ENCODE peak calls at places on chromosome 22, in seven cellular contexts. C is HepG2, B is body of pancreas, I is transverse colon, X is spleen, U is Peyer's patch, H is stomach. E is an unnamed sample.

GRCh38 chr22:38137876-38138687 is 27.6 kb upstream of the BAIAP2L2 start:
- DNase-seq in C (no peak), B (no peak), I (no peak), X (no peak), U (peak; percentile 36), H (no peak), E (no peak)

GRCh38 chr22:30385913-30386312 is 1.3 kb downstream of the RNF215 start:
- DNase-seq in C (no peak), B (no peak), I (no peak), X (no peak), U (no peak), H (no peak), E (no peak)

GRCh38 chr22:39207141-39208012 is 37.4 kb downstream of the PDGFB start:
- DNase-seq in C (no peak), B (peak; percentile 93), I (peak; percentile 29), X (peak; percentile 37), U (peak; percentile 45), H (peak; percentile 48), E (no peak)

GRCh38 chr22:20455709-20456063 is 18.1 kb upstream of the SCARF2 start:
- DNase-seq in C (no peak), B (no peak), I (no peak), X (peak; percentile 32), U (no peak), H (no peak), E (no peak)

GRCh38 chr22:29855611-29856181 is 17.6 kb upstream of the ASCC2 start:
- DNase-seq in C (no peak), B (no peak), I (no peak), X (no peak), U (peak; percentile 15), H (no peak), E (no peak)

GRCh38 chr22:34973926-34974325 is 92.0 kb upstream of the ISX start:
- DNase-seq in C (no peak), B (no peak), I (no peak), X (no peak), U (no peak), H (no peak), E (no peak)

GRCh38 chr22:33568934-33569496 is 351.3 kb downstream of the LARGE1 start:
- DNase-seq in C (no peak), B (no peak), I (no peak), X (no peak), U (no peak), H (no peak), E (no peak)

GRCh38 chr22:46081831-46082210 is 68.5 kb upstream of the PPARA start:
- DNase-seq in C (no peak), B (peak; percentile 54), I (peak; percentile 9), X (peak; percentile 60), U (peak; percentile 43), H (peak; percentile 38), E (no peak)

GRCh38 chr22:50342651-50343540 is at the start of gene PPP6R2:
- DNase-seq in C (peak; percentile 40), B (peak; percentile 87), I (peak; percentile 88), X (peak; percentile 97), U (peak; percentile 93), H (peak; percentile 86), E (no peak)
- TF ChIP-seq POLR2A in C (peak; percentile 44), B (peak; percentile 27), I (no peak), X (peak; percentile 19), U (no peak), H (no peak), E (peak; percentile 32)

DNA sequence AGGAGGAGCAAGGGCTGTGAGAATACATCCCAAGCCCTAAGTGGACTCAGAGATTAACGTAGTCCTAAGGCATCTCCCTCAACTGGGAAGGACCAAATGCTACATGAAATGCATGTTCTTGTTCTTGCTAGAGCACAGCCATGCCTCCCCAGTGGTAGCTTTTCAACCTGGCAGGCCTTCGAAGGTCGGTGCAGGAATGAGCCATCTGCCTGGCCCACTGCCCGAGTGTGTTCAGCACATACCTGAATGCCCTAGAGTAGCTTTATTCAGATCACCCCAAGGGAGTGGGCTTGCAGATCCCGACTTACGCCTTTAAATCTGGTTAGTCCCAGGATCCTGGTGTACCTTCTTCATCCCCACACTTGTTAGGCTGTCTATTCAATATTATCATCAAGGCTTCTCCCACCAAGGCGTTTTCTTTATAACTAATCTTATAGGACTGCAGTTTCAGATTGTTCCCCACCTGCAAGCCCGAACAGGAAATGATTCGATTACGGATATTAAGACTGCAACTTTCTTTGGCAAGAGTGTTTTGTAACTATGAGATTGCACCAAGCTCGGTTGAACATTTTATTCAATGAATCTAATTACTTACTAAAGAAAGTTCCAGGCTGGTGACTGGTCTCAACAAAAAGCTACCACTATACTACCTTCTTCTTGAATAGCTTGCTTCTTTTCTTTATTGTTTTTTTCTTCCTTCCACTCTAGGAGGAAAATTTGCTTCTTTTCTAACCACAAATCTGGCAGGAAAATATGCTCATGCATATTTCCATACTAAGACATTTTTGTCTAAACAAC is 115.6 kb downstream of the SGSM3 start:
- DNase-seq in C (no peak), B (no peak), I (no peak), X (no peak), U (no peak), H (no peak), E (no peak)
- H3K27ac ChIP-seq in C (no peak overlapping the region), B (no peak overlapping the region), I (no peak overlapping the region), X (peak overlapping the region; percentile 4), U (no peak overlapping the region), H (peak overlapping the region; percentile 46), E (peak overlapping the region; percentile 46)

DNA sequence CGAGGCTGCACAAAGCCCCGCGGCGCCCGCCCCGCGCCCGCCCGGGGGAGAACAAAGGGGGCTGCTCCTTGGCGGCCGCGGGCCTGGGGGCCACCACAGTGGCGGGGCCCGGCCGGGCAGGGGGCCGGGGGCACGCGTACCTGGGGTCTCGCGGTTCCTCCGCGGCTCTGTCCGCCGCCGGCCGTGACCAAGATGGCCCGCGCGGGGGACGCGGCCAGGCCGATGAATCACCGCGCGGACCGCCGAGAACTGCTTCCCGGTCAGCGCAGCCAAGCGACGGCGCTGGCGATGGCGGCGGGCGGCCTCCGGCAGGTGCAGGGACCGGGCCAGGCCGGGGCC is at the start of gene RTL6:
- DNase-seq in C (no peak), B (no peak), I (no peak), X (no peak), U (no peak), H (no peak), E (no peak)
- TF ChIP-seq POLR2A in C (no peak), B (peak; percentile 36), I (no peak), X (no peak), U (no peak), H (no peak), E (no peak)

DNA sequence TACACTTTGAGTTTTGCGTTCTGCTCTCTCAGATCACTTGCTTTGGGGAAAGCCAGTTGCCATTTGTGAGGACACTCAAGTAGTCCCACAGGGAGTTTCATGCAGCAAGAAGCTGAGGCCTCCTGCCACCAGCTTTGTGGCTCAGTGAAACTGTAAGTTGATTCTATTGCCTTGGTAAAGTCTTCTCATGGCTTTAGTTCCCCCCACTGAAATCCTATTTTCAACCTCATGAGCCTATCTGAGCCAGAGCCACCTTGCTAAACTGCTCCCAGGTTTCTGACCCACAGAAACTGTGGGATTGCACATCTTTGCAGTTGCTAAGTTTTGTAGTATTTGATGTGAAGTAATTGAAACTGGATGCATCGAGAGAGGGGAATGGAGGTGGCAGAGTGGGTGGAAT is 85.4 kb upstream of the TOP3B start:
- DNase-seq in C (no peak), B (no peak), I (no peak), X (no peak), U (no peak), H (no peak), E (no peak)
- H3K27ac ChIP-seq in C (no peak overlapping the region), B (no peak overlapping the region), I (no peak overlapping the region), X (no peak overlapping the region), U (no peak overlapping the region), H (no peak overlapping the region), E (no peak overlapping the region)

GRCh38 chr22:21624120-21624879 is 5.5 kb downstream of the YDJC start:
- DNase-seq in C (no peak), B (peak; percentile 29), I (peak; percentile 23), X (no peak), U (no peak), H (no peak), E (no peak)
- TF ChIP-seq POLR2A in C (no peak), B (no peak), I (peak; percentile 5), X (no peak), U (no peak), H (no peak), E (no peak)

DNA sequence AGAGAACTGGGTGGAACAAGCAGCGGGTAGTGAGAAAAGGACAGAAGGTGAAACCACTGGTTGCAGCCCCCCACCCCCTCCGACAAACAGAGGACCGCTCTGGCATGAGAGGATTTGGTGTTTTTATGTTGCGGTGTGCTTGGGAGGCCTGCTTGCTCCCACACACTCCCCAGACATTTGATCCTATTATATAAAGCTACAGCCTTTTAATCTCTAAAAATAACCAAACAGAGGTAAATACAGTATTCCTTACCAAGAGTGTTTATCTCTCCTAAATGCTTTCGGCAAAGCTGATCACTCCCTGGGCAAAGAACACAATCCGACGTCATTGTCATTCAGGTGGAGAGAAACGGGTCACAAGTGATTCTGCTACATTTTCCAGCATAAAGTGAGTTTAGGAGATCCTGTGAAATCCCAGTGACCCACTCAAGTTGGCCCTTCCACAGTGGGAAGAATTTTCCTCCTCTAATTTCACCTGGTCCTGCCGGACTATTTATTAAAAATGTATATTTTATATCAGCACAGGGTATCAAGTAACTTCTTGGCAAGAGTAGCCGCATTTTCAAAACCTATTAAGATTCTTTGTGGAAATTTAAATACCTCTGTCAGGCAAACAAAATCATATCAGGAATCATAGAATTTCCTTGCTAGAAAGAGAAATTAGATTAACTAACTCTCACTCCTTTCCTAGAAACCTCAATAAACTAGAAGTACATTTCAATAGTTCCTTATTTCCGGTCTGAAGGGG is 9.9 kb downstream of the MN1 start:
- DNase-seq in C (no peak), B (no peak), I (no peak), X (no peak), U (no peak), H (no peak), E (no peak)
- H3K27ac ChIP-seq in C (no peak overlapping the region), B (no peak overlapping the region), I (no peak overlapping the region), X (no peak overlapping the region), U (no peak overlapping the region), H (peak overlapping the region; percentile 48), E (peak overlapping the region; percentile 81)

E was measured in esophagus squamous epithelium.